ENCODE peak calls at places on chromosomes 5 and 9, in nine cellular contexts. S is brain microvascular endothelial cell, U is glutamatergic neuron, H is endothelial cell, L is heart right ventricle, T is neural crest cell, A is tibial artery, J is body of pancreas, P is bronchial epithelial cell. G is an unnamed sample.

GRCh38 chr5:150904479-150905311 is at the start of gene ZNF300:
- DNase-seq in S (peak; percentile 94), U (peak; percentile 91), H (peak; percentile 78), L (peak; percentile 81), T (peak; percentile 64), A (peak; percentile 75), J (peak; percentile 89), P (peak; percentile 86), G (peak; percentile 81)

GRCh38 chr5:113612060-113612496 is 98.6 kb downstream of the YTHDC2 start:
- DNase-seq in S (no peak), U (no peak), H (no peak), L (no peak), T (no peak), A (no peak), J (no peak), P (peak; percentile 57), G (no peak)

GRCh38 chr5:169904059-169904458 is 76.2 kb downstream of the INSYN2B start:
- DNase-seq in S (peak; percentile 17), U (no peak), H (no peak), L (no peak), T (no peak), A (no peak), J (no peak), P (no peak), G (no peak)

GRCh38 chr5:101473483-101473882 is 570.4 kb upstream of the ST8SIA4 start:
- DNase-seq in S (no peak), U (no peak), H (no peak), L (no peak), T (no peak), A (no peak), J (no peak), P (peak; percentile 72), G (no peak)

GRCh38 chr9:89678394-89679005 is 73.7 kb downstream of the GADD45G start:
- DNase-seq in S (no peak), U (no peak), H (no peak), L (no peak), T (no peak), A (no peak), J (peak; percentile 58), P (no peak), G (no peak)

GRCh38 chr5:3121813-3122212 is 370.3 kb upstream of the IRX2 start:
- DNase-seq in S (no peak), U (no peak), H (no peak), L (no peak), T (peak; percentile 21), A (no peak), J (no peak), P (no peak), G (no peak)

GRCh38 chr9:132739705-132740310 is 69.5 kb downstream of the GTF3C4 start:
- DNase-seq in S (no peak), U (no peak), H (no peak), L (no peak), T (no peak), A (no peak), J (no peak), P (no peak), G (no peak)

GRCh38 chr5:23367863-23368262 is 139.5 kb upstream of the PRDM9 start:
- DNase-seq in S (no peak), U (no peak), H (no peak), L (no peak), T (no peak), A (no peak), J (no peak), P (no peak), G (no peak)

GRCh38 chr5:133612021-133612860 is at the start of gene FSTL4:
- DNase-seq in S (no peak), U (peak; percentile 65), H (peak; percentile 25), L (no peak), T (peak; percentile 15), A (no peak), J (peak; percentile 79), P (no peak), G (no peak)
- TF ChIP-seq CTCF in S (no peak), U (no peak), H (no peak), L (no peak), T (no peak), A (no peak), J (peak; percentile 56), P (peak; percentile 11), G (no peak)

DNA sequence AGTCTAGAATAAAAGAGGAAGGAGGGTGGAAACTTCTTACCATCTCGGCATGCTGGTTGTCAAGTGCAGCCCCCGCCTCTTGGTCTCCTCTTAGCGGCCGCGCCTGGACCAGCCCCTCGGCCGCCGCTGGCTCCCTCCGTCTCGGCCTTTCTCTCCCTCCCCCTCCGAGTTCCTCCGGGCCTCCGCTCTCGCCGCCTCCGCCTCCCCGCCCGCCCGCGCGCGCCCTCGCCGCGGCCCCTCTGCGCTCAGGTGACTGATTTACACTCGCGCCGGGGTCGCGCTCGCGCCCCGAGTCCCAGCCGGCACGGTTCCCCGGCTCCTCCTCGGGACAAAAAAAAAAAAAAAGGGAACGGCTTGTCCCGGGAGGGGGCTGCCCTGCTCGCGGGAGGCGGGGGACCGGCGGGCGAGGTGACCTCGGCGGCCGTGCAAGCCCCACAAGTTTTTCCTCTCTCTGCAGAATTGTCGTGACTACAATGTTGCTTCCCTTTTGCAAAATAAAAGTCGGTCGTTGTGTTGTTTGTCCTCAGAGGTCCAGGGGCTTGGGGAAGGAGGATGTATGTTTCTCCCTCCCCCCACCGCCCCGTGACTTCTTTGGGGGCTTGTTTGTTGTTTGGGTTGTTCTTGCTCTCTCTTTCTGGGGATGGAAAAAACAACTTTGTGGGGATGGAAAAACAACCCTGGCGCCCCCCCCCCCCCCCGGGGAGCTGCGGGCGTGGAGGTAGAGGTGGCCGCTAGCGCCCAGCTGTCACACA is at the start of gene BNC2:
- DNase-seq in S (peak; percentile 52), U (peak; percentile 77), H (peak; percentile 75), L (peak; percentile 47), T (peak; percentile 67), A (peak; percentile 57), J (peak; percentile 36), P (no peak), G (no peak)
- TF ChIP-seq CTCF in S (peak; percentile 28), U (no peak), H (no peak), L (no peak), T (peak; percentile 29), A (no peak), J (no peak), P (no peak), G (no peak)

GRCh38 chr9:37551888-37552287 is 24.3 kb downstream of the FBXO10 start:
- DNase-seq in S (no peak), U (no peak), H (no peak), L (no peak), T (no peak), A (no peak), J (no peak), P (no peak), G (no peak)

GRCh38 chr9:37554318-37554717 is 21.9 kb downstream of the FBXO10 start:
- DNase-seq in S (peak; percentile 32), U (no peak), H (no peak), L (no peak), T (no peak), A (no peak), J (no peak), P (no peak), G (no peak)

GRCh38 chr9:37550781-37551180 is 25.4 kb downstream of the FBXO10 start:
- DNase-seq in S (peak; percentile 53), U (no peak), H (no peak), L (no peak), T (no peak), A (no peak), J (no peak), P (no peak), G (no peak)

GRCh38 chr9:37549527-37549926 is 26.7 kb downstream of the FBXO10 start:
- DNase-seq in S (no peak), U (no peak), H (no peak), L (no peak), T (no peak), A (no peak), J (no peak), P (peak; percentile 62), G (no peak)

GRCh38 chr9:37551468-37551867 is 24.7 kb downstream of the FBXO10 start:
- DNase-seq in S (no peak), U (no peak), H (no peak), L (no peak), T (no peak), A (no peak), J (no peak), P (no peak), G (no peak)
- TF ChIP-seq CTCF in S (no peak), U (no peak), H (no peak), L (no peak), T (no peak), A (no peak), J (no peak), P (no peak), G (no peak)

GRCh38 chr9:134438204-134438788 is 112.0 kb downstream of the RXRA start:
- DNase-seq in S (no peak), U (no peak), H (no peak), L (no peak), T (no peak), A (no peak), J (no peak), P (no peak), G (no peak)
- TF ChIP-seq CTCF in S (no peak), U (no peak), H (no peak), L (no peak), T (no peak), A (no peak), J (peak; percentile 33), P (peak; percentile 65), G (no peak)

DNA sequence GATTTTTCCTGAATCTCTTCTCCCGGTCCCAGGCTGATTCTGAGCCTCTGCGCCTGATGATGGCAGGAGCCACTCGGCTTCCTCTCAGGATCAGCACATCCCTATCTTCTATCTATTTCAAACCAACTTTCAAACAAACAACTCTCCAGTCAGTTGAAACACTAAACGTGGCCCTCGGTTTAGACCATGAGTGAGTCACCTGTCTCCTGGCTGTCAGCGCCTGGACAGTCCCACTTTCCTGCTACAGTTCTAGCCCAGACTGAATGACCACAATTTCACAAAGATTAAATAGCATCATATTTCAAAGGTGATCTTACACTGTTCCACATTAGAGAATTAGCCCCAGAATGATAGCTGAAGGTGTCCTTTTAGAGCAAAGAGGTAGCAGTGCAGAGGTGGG is 6.2 kb downstream of the SLC6A19 start:
- DNase-seq in S (no peak), U (peak; percentile 2), H (no peak), L (no peak), T (no peak), A (no peak), J (no peak), P (no peak), G (no peak)
- TF ChIP-seq CTCF in S (no peak), U (no peak), H (no peak), L (no peak), T (no peak), A (no peak), J (no peak), P (no peak), G (no peak)

G was measured in CD14-positive monocyte.